ENCODE peak calls at places on chromosomes 1 and 21, in four cellular contexts. S, F, Y and Z are unnamed samples.
A peak's percentile ranks its signal among the peaks of the same experiment; 100 is the strongest.

GRCh38 chr1:104991702-104992101 is 1242.0 kb downstream of the AMY1C start:
- DNase-seq in S (no peak), Y (no peak), F (no peak), Z (no peak)

GRCh38 chr1:62142550-62142949 is 52.1 kb upstream of the L1TD1 start:
- DNase-seq in F (no peak), S (no peak), Y (no peak), Z (no peak)

GRCh38 chr1:236338096-236338495 is 56.0 kb upstream of the EDARADD start:
- DNase-seq in Y (no peak), F (peak; percentile 28), S (no peak), Z (no peak)

GRCh38 chr1:5968161-5968736 is 24.0 kb downstream of the NPHP4 start:
- DNase-seq in F (no peak), Y (no peak), S (no peak), Z (no peak)

GRCh38 chr1:65717815-65718454 is 74.8 kb upstream of the PDE4B start:
- DNase-seq in Y (no peak), F (peak; percentile 39), S (no peak), Z (no peak)

GRCh38 chr1:91744973-91745648 is 140.8 kb downstream of the TGFBR3 start:
- DNase-seq in S (peak; percentile 67), F (no peak), Y (peak; percentile 53), Z (no peak)

GRCh38 chr1:203640723-203641523 is 14.3 kb downstream of the ATP2B4 start:
- DNase-seq in S (no peak), F (no peak), Y (no peak), Z (no peak)

GRCh38 chr1:218874313-218874712 is 299.4 kb upstream of the LYPLAL1 start:
- DNase-seq in S (no peak), F (peak; percentile 92), Y (no peak), Z (no peak)

GRCh38 chr1:112876315-112876714 is 79.7 kb downstream of the SLC16A1 start:
- DNase-seq in F (no peak), S (no peak), Y (no peak), Z (no peak)

GRCh38 chr1:8457771-8458409 is 140.0 kb downstream of the SLC45A1 start:
- DNase-seq in S (no peak), Y (no peak), F (no peak), Z (no peak)

GRCh38 chr21:46038871-46039397 is 57.4 kb downstream of the COL6A1 start:
- DNase-seq in F (peak; percentile 98), Y (peak; percentile 90), S (peak; percentile 51), Z (peak; percentile 86)

GRCh38 chr1:172351761-172352161 is 68.7 kb upstream of the C1orf105 start:
- DNase-seq in Y (no peak), F (peak; percentile 48), S (no peak), Z (no peak)

GRCh38 chr1:91078859-91079258 is 57.0 kb upstream of the ZNF644 start:
- DNase-seq in Y (no peak), S (no peak), F (no peak), Z (no peak)

GRCh38 chr1:6414443-6414844 is 5.3 kb downstream of the HES2 start:
- DNase-seq in S (peak; percentile 49), Y (no peak), F (no peak), Z (no peak)

GRCh38 chr21:41764558-41765392 is 2.1 kb downstream of the RIPK4 start:
- DNase-seq in S (peak; percentile 76), F (no peak), Y (no peak), Z (peak; percentile 30)
- H3K4me3 ChIP-seq in S (no peak overlapping the region), F (no peak overlapping the region), Y (no peak overlapping the region), Z (no peak overlapping the region)

DNA sequence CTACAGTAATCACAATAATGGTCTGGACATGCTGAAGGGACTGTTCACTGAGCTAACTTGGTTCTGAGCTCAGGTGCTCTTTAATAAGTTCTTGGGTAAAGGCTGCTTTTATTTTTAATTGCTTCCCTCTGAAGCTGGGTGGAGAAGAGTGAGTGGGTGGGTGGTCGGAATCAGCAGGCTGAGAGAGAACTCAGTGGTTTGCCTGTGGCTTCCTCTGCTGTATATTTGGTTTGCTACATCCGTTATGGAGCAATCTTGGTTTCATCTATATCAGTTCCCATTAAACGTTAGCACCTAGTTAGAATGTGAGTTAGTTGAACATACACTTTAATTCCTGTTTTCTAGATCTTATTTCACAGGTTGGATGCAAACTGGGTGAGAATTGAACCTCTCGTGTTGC is 23.3 kb downstream of the CNIH4 start:
- DNase-seq in F (no peak), S (no peak), Y (no peak), Z (no peak)
- H3K4me3 ChIP-seq in F (no peak overlapping the region), S (no peak overlapping the region), Y (no peak overlapping the region), Z (no peak overlapping the region)

GRCh38 chr1:150579955-150580642 is 689 bp upstream of the MCL1 start:
- DNase-seq in S (no peak), Y (no peak), F (no peak), Z (no peak)

GRCh38 chr1:150576794-150577556 is 2.4 kb downstream of the MCL1 start:
- DNase-seq in Y (no peak), S (no peak), F (no peak), Z (no peak)

GRCh38 chr1:150578278-150579109 is 916 bp downstream of the MCL1 start:
- DNase-seq in F (peak; percentile 82), S (peak; percentile 41), Y (peak; percentile 49), Z (peak; percentile 90)

GRCh38 chr1:150577557-150578277 is 1.7 kb downstream of the MCL1 start:
- DNase-seq in F (peak; percentile 35), S (no peak), Y (no peak), Z (no peak)

GRCh38 chr1:150579110-150579954 is at the start of gene MCL1:
- DNase-seq in S (peak; percentile 96), F (peak; percentile 94), Y (peak; percentile 94), Z (peak; percentile 95)
- H3K4me3 ChIP-seq in S (peak within 1 kb of the TSS; percentile 72), F (peak within 1 kb of the TSS; percentile 100), Y (peak within 1 kb of the TSS; percentile 93), Z (peak within 1 kb of the TSS; percentile 95)

GRCh38 chr1:24724345-24725208 is 20.7 kb upstream of the CLIC4 start:
- DNase-seq in S (no peak), F (peak; percentile 94), Y (peak; percentile 63), Z (no peak)
- H3K4me3 ChIP-seq in S (no peak overlapping the region), F (peak overlapping the region; percentile 27), Y (no peak overlapping the region), Z (no peak overlapping the region)

GRCh38 chr21:33844104-33844889 is 71.3 kb downstream of the ATP5PO start:
- DNase-seq in S (peak; percentile 56), Y (no peak), F (no peak), Z (no peak)
- H3K4me3 ChIP-seq in S (no peak overlapping the region), Y (no peak overlapping the region), F (no peak overlapping the region), Z (no peak overlapping the region)